ENCODE peak calls at places on chromosomes 6 and 20, in eight cellular contexts. One of them, this sample, is unnamed.

GRCh38 chr20:4833074-4833473 is 111.4 kb downstream of the PRND start:
- DNase-seq in cardiac muscle cell: no peak
- DNase-seq in H1: no peak
- DNase-seq in choroid plexus epithelial cell: no peak
- DNase-seq in MCF 10A: no peak
- DNase-seq in GM13976: no peak
- DNase-seq in uterus: no peak
- DNase-seq in mucosa of descending colon: no peak
- DNase-seq in this sample: no peak

GRCh38 chr6:52176550-52176949 is 9.6 kb upstream of the IL17A start:
- DNase-seq in GM13976: no peak
- DNase-seq in MCF 10A: no peak
- DNase-seq in cardiac muscle cell: no peak
- DNase-seq in choroid plexus epithelial cell: no peak
- DNase-seq in H1: no peak
- DNase-seq in uterus: no peak
- DNase-seq in mucosa of descending colon: no peak
- DNase-seq in this sample: no peak

GRCh38 chr20:24795444-24795843 is 153.6 kb upstream of the CST7 start:
- DNase-seq in GM13976: peak
- DNase-seq in cardiac muscle cell: no peak
- DNase-seq in MCF 10A: no peak
- DNase-seq in mucosa of descending colon: no peak
- DNase-seq in choroid plexus epithelial cell: no peak
- DNase-seq in uterus: no peak
- DNase-seq in H1: no peak
- DNase-seq in this sample: no peak

GRCh38 chr6:157151989-157152388 is 171.3 kb downstream of the TMEM242 start:
- DNase-seq in choroid plexus epithelial cell: peak
- DNase-seq in H1: no peak
- DNase-seq in MCF 10A: no peak
- DNase-seq in cardiac muscle cell: no peak
- DNase-seq in GM13976: no peak
- DNase-seq in uterus: no peak
- DNase-seq in mucosa of descending colon: no peak
- DNase-seq in this sample: no peak

GRCh38 chr6:112883095-112883494 is 536.0 kb downstream of the RFPL4B start:
- DNase-seq in mucosa of descending colon: no peak
- DNase-seq in uterus: no peak
- DNase-seq in cardiac muscle cell: no peak
- DNase-seq in choroid plexus epithelial cell: no peak
- DNase-seq in MCF 10A: no peak
- DNase-seq in GM13976: no peak
- DNase-seq in H1: no peak
- DNase-seq in this sample: no peak

GRCh38 chr6:35496851-35497570 is at the start of gene TEAD3:
- DNase-seq in MCF 10A: peak
- DNase-seq in choroid plexus epithelial cell: peak
- DNase-seq in mucosa of descending colon: peak
- DNase-seq in H1: no peak
- DNase-seq in uterus: peak
- DNase-seq in GM13976: peak
- DNase-seq in cardiac muscle cell: peak
- DNase-seq in this sample: peak

GRCh38 chr6:13284646-13285045 is 43.7 kb downstream of the TBC1D7 start:
- DNase-seq in cardiac muscle cell: no peak
- DNase-seq in uterus: no peak
- DNase-seq in MCF 10A: no peak
- DNase-seq in GM13976: no peak
- DNase-seq in choroid plexus epithelial cell: no peak
- DNase-seq in H1: no peak
- DNase-seq in mucosa of descending colon: no peak
- DNase-seq in this sample: no peak

GRCh38 chr6:170188571-170189001 is 102.3 kb downstream of the DLL1 start:
- DNase-seq in H1: no peak
- DNase-seq in choroid plexus epithelial cell: no peak
- DNase-seq in cardiac muscle cell: no peak
- DNase-seq in MCF 10A: no peak
- DNase-seq in mucosa of descending colon: no peak
- DNase-seq in uterus: no peak
- DNase-seq in GM13976: peak
- DNase-seq in this sample: no peak

GRCh38 chr6:63824722-63825121 is 189.1 kb downstream of the PHF3 start:
- DNase-seq in MCF 10A: no peak
- DNase-seq in mucosa of descending colon: no peak
- DNase-seq in cardiac muscle cell: no peak
- DNase-seq in uterus: no peak
- DNase-seq in H1: no peak
- DNase-seq in GM13976: no peak
- DNase-seq in choroid plexus epithelial cell: no peak
- DNase-seq in this sample: no peak

GRCh38 chr20:63377256-63378114 is 16.3 kb upstream of the CHRNA4 start:
- DNase-seq in H1: no peak
- DNase-seq in uterus: no peak
- DNase-seq in GM13976: no peak
- DNase-seq in mucosa of descending colon: no peak
- DNase-seq in cardiac muscle cell: peak
- DNase-seq in choroid plexus epithelial cell: no peak
- DNase-seq in MCF 10A: no peak
- DNase-seq in this sample: no peak

GRCh38 chr6:137471497-137471896 is 22.7 kb downstream of the OLIG3 start:
- DNase-seq in mucosa of descending colon: no peak
- DNase-seq in GM13976: no peak
- DNase-seq in uterus: no peak
- DNase-seq in MCF 10A: no peak
- DNase-seq in H1: no peak
- DNase-seq in cardiac muscle cell: no peak
- DNase-seq in choroid plexus epithelial cell: no peak
- DNase-seq in this sample: no peak

GRCh38 chr6:78599526-78599925 is 267.8 kb upstream of the IRAK1BP1 start:
- DNase-seq in choroid plexus epithelial cell: no peak
- DNase-seq in mucosa of descending colon: no peak
- DNase-seq in cardiac muscle cell: no peak
- DNase-seq in H1: no peak
- DNase-seq in GM13976: no peak
- DNase-seq in uterus: no peak
- DNase-seq in MCF 10A: peak
- DNase-seq in this sample: no peak

GRCh38 chr6:116876635-116877611 is at the start of gene RFX6:
- DNase-seq in H1: no peak
- DNase-seq in GM13976: peak
- DNase-seq in mucosa of descending colon: peak
- DNase-seq in MCF 10A: no peak
- DNase-seq in choroid plexus epithelial cell: no peak
- DNase-seq in uterus: no peak
- DNase-seq in cardiac muscle cell: peak
- DNase-seq in this sample: peak

GRCh38 chr6:53828971-53829697 is 34.3 kb downstream of the LRRC1 start:
- DNase-seq in choroid plexus epithelial cell: no peak
- DNase-seq in H1: no peak
- DNase-seq in cardiac muscle cell: no peak
- DNase-seq in mucosa of descending colon: no peak
- DNase-seq in GM13976: no peak
- DNase-seq in uterus: no peak
- DNase-seq in MCF 10A: no peak
- DNase-seq in this sample: no peak

GRCh38 chr20:41078329-41078728 is 49.7 kb downstream of the TOP1 start:
- DNase-seq in choroid plexus epithelial cell: peak
- DNase-seq in MCF 10A: peak
- DNase-seq in uterus: no peak
- DNase-seq in mucosa of descending colon: no peak
- DNase-seq in H1: no peak
- DNase-seq in cardiac muscle cell: peak
- DNase-seq in GM13976: no peak
- DNase-seq in this sample: peak

GRCh38 chr6:105713474-105714118 is 310.7 kb upstream of the PREP start:
- DNase-seq in H1: no peak
- DNase-seq in choroid plexus epithelial cell: peak
- DNase-seq in mucosa of descending colon: no peak
- DNase-seq in cardiac muscle cell: no peak
- DNase-seq in MCF 10A: peak
- DNase-seq in uterus: no peak
- DNase-seq in GM13976: no peak
- DNase-seq in this sample: no peak

GRCh38 chr20:49633643-49634042 is 65.7 kb upstream of the PTGIS start:
- DNase-seq in mucosa of descending colon: no peak
- DNase-seq in choroid plexus epithelial cell: no peak
- DNase-seq in GM13976: no peak
- DNase-seq in cardiac muscle cell: no peak
- DNase-seq in H1: no peak
- DNase-seq in MCF 10A: no peak
- DNase-seq in uterus: no peak
- DNase-seq in this sample: no peak

GRCh38 chr6:85747654-85748053 is 105.0 kb upstream of the SYNCRIP start:
- DNase-seq in uterus: no peak
- DNase-seq in mucosa of descending colon: no peak
- DNase-seq in GM13976: no peak
- DNase-seq in choroid plexus epithelial cell: peak
- DNase-seq in MCF 10A: peak
- DNase-seq in cardiac muscle cell: no peak
- DNase-seq in H1: no peak
- DNase-seq in this sample: no peak

GRCh38 chr20:63219866-63220521 is 4.1 kb upstream of the YTHDF1 start:
- DNase-seq in mucosa of descending colon: no peak
- DNase-seq in uterus: no peak
- DNase-seq in H1: no peak
- DNase-seq in cardiac muscle cell: no peak
- DNase-seq in choroid plexus epithelial cell: no peak
- DNase-seq in MCF 10A: no peak
- DNase-seq in GM13976: no peak
- DNase-seq in this sample: no peak

GRCh38 chr6:3797231-3798200 is 46.0 kb upstream of the PXDC1 start:
- DNase-seq in GM13976: no peak
- DNase-seq in uterus: no peak
- DNase-seq in H1: no peak
- DNase-seq in mucosa of descending colon: no peak
- DNase-seq in choroid plexus epithelial cell: peak
- DNase-seq in MCF 10A: no peak
- DNase-seq in cardiac muscle cell: no peak
- DNase-seq in this sample: no peak

GRCh38 chr6:1698527-1698926 is 88.8 kb downstream of the FOXC1 start:
- DNase-seq in choroid plexus epithelial cell: no peak
- DNase-seq in MCF 10A: no peak
- DNase-seq in H1: no peak
- DNase-seq in uterus: no peak
- DNase-seq in mucosa of descending colon: no peak
- DNase-seq in GM13976: no peak
- DNase-seq in cardiac muscle cell: no peak
- DNase-seq in this sample: no peak
- TF ChIP-seq CTCF in choroid plexus epithelial cell: no peak
- TF ChIP-seq CTCF in MCF 10A: no peak
- TF ChIP-seq CTCF in H1: peak
- TF ChIP-seq CTCF in uterus: no peak
- TF ChIP-seq CTCF in mucosa of descending colon: no peak
- TF ChIP-seq CTCF in GM13976: no peak
- TF ChIP-seq CTCF in cardiac muscle cell: no peak
- TF ChIP-seq CTCF in this sample: no peak

DNA sequence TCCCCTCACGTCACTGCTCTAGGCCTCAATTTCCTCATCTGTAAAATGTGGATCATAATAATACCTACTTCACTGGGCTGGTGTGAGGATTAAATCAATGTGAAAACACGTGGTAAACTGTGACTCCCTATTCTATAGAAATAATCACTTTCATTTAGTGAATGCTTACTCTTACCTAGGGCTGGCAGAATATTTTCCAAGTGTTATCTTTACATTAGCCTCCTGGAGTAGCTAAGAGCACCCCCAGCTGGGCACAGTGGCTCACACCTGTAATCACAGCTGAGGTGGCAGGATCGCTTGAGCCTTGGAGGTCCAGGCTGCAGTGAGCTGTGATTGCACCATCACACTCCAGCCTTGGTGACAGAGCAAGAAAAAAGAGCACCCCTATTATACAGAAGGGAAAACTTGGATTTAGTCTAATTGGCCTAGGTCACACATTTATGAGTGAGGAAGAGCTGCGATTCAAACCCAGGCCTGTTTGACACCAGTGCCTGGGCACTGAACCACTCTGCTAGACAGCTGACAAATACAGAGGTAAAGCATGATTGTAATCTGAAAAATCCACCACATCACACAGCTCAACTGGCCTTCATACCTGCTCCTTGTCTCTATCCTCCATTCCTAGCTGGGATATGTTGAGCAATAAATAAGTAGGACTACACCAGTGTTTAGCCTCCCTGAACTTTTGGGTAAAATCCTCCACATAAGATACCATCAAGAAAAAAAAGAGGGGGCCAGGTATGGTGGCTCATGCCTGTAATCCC is 1.4 kb upstream of the SNTA1 start:
- DNase-seq in mucosa of descending colon: no peak
- DNase-seq in H1: no peak
- DNase-seq in GM13976: no peak
- DNase-seq in uterus: no peak
- DNase-seq in MCF 10A: peak
- DNase-seq in choroid plexus epithelial cell: peak
- DNase-seq in cardiac muscle cell: peak
- DNase-seq in this sample: no peak
- TF ChIP-seq CTCF in mucosa of descending colon: no peak
- TF ChIP-seq CTCF in H1: peak
- TF ChIP-seq CTCF in GM13976: peak
- TF ChIP-seq CTCF in uterus: no peak
- TF ChIP-seq CTCF in MCF 10A: no peak
- TF ChIP-seq CTCF in choroid plexus epithelial cell: peak
- TF ChIP-seq CTCF in cardiac muscle cell: no peak
- TF ChIP-seq CTCF in this sample: peak

DNA sequence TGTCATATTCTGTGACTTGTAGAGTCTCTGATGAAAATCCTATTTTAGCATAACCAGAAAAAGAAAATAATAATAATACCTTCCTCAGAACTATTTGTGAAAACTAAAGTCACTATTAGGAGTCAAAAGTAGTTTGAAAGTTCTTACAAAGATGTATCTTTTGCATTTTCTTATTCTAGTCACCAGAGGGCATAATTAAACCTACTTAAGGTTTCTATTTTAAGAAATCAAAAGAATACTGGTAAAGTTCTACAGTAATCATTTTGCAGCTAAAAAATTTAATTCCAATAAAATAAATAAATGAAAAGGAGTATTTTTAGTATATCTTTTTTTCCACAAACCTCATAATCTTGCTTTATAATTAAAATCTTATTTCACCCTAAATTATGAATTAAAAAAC is 28.0 kb upstream of the MCM9 start:
- DNase-seq in mucosa of descending colon: no peak
- DNase-seq in H1: no peak
- DNase-seq in choroid plexus epithelial cell: peak
- DNase-seq in uterus: no peak
- DNase-seq in MCF 10A: peak
- DNase-seq in GM13976: no peak
- DNase-seq in cardiac muscle cell: no peak
- DNase-seq in this sample: no peak
- TF ChIP-seq CTCF in mucosa of descending colon: no peak
- TF ChIP-seq CTCF in H1: no peak
- TF ChIP-seq CTCF in choroid plexus epithelial cell: peak
- TF ChIP-seq CTCF in uterus: no peak
- TF ChIP-seq CTCF in MCF 10A: no peak
- TF ChIP-seq CTCF in GM13976: no peak
- TF ChIP-seq CTCF in cardiac muscle cell: peak
- TF ChIP-seq CTCF in this sample: no peak

DNA sequence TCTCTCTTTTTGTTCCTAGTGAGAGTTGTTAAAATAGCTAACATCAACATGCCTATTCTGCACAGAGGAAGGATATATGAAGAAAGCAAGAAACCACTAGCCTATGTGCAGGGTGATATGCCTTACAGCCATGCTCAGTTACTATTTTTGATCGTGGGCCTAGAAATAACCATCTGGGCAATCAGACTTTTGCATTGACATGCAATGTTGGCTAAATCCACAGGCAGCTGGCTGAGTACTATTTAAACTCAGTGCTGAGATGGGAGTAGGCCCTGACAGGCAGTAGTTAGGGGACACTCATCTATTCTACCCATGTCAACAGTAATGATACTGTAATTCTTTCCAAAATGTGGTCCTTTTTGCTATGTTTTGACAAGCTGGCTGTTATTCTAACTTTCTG is 89.6 kb downstream of the HDGFL1 start:
- DNase-seq in mucosa of descending colon: no peak
- DNase-seq in choroid plexus epithelial cell: no peak
- DNase-seq in uterus: no peak
- DNase-seq in GM13976: no peak
- DNase-seq in cardiac muscle cell: no peak
- DNase-seq in H1: no peak
- DNase-seq in MCF 10A: no peak
- DNase-seq in this sample: no peak
- TF ChIP-seq CTCF in mucosa of descending colon: no peak
- TF ChIP-seq CTCF in choroid plexus epithelial cell: no peak
- TF ChIP-seq CTCF in uterus: no peak
- TF ChIP-seq CTCF in GM13976: no peak
- TF ChIP-seq CTCF in cardiac muscle cell: no peak
- TF ChIP-seq CTCF in H1: no peak
- TF ChIP-seq CTCF in MCF 10A: no peak
- TF ChIP-seq CTCF in this sample: no peak